ENCODE peak calls at places on chromosomes 5 and 9, in five cellular contexts. One of them, this sample, is unnamed.

GRCh38 chr9:95874989-95875304 is 544 bp upstream of the ERCC6L2 start:
- DNase-seq in activated CD8-positive, alpha-beta memory T cell treated with anti-CD3 and anti-CD28 coated beads, Interleukin-2, amount 50 U/mL, for 48 hours: peak
- DNase-seq in mucosa of gallbladder: peak
- DNase-seq in nephron progenitor cell: peak
- DNase-seq in amniotic stem cell: no peak
- DNase-seq in this sample: no peak

GRCh38 chr5:14983666-14984441 is 112.3 kb upstream of the ANKH start:
- DNase-seq in amniotic stem cell: no peak
- DNase-seq in activated CD8-positive, alpha-beta memory T cell treated with anti-CD3 and anti-CD28 coated beads, Interleukin-2, amount 50 U/mL, for 48 hours: no peak
- DNase-seq in nephron progenitor cell: no peak
- DNase-seq in mucosa of gallbladder: no peak
- DNase-seq in this sample: no peak

GRCh38 chr5:158979749-158980521 is 119.8 kb downstream of the EBF1 start:
- DNase-seq in amniotic stem cell: no peak
- DNase-seq in nephron progenitor cell: no peak
- DNase-seq in mucosa of gallbladder: peak
- DNase-seq in activated CD8-positive, alpha-beta memory T cell treated with anti-CD3 and anti-CD28 coated beads, Interleukin-2, amount 50 U/mL, for 48 hours: no peak
- DNase-seq in this sample: no peak

GRCh38 chr9:4980046-4980727 is 4.9 kb upstream of the JAK2 start:
- DNase-seq in nephron progenitor cell: no peak
- DNase-seq in amniotic stem cell: no peak
- DNase-seq in mucosa of gallbladder: no peak
- DNase-seq in activated CD8-positive, alpha-beta memory T cell treated with anti-CD3 and anti-CD28 coated beads, Interleukin-2, amount 50 U/mL, for 48 hours: no peak
- DNase-seq in this sample: no peak

GRCh38 chr5:169599451-169599850 is 15.9 kb downstream of the SPDL1 start:
- DNase-seq in mucosa of gallbladder: no peak
- DNase-seq in nephron progenitor cell: no peak
- DNase-seq in activated CD8-positive, alpha-beta memory T cell treated with anti-CD3 and anti-CD28 coated beads, Interleukin-2, amount 50 U/mL, for 48 hours: no peak
- DNase-seq in amniotic stem cell: no peak
- DNase-seq in this sample: no peak

GRCh38 chr5:126884269-126884819 is 107.4 kb downstream of the LMNB1 start:
- DNase-seq in nephron progenitor cell: no peak
- DNase-seq in amniotic stem cell: peak
- DNase-seq in activated CD8-positive, alpha-beta memory T cell treated with anti-CD3 and anti-CD28 coated beads, Interleukin-2, amount 50 U/mL, for 48 hours: no peak
- DNase-seq in mucosa of gallbladder: no peak
- DNase-seq in this sample: no peak

GRCh38 chr9:124590886-124591641 is 83.9 kb upstream of the NR5A1 start:
- DNase-seq in nephron progenitor cell: no peak
- DNase-seq in mucosa of gallbladder: peak
- DNase-seq in activated CD8-positive, alpha-beta memory T cell treated with anti-CD3 and anti-CD28 coated beads, Interleukin-2, amount 50 U/mL, for 48 hours: no peak
- DNase-seq in amniotic stem cell: no peak
- DNase-seq in this sample: no peak

GRCh38 chr9:121463026-121463827 is 36.4 kb downstream of the GGTA1 start:
- DNase-seq in activated CD8-positive, alpha-beta memory T cell treated with anti-CD3 and anti-CD28 coated beads, Interleukin-2, amount 50 U/mL, for 48 hours: peak
- DNase-seq in amniotic stem cell: no peak
- DNase-seq in nephron progenitor cell: peak
- DNase-seq in mucosa of gallbladder: peak
- DNase-seq in this sample: no peak

GRCh38 chr5:41968153-41968723 is 43.2 kb downstream of the FBXO4 start:
- DNase-seq in activated CD8-positive, alpha-beta memory T cell treated with anti-CD3 and anti-CD28 coated beads, Interleukin-2, amount 50 U/mL, for 48 hours: no peak
- DNase-seq in amniotic stem cell: no peak
- DNase-seq in nephron progenitor cell: no peak
- DNase-seq in mucosa of gallbladder: no peak
- DNase-seq in this sample: no peak

GRCh38 chr9:15244001-15244441 is 63.0 kb downstream of the TTC39B start:
- DNase-seq in amniotic stem cell: peak
- DNase-seq in nephron progenitor cell: no peak
- DNase-seq in activated CD8-positive, alpha-beta memory T cell treated with anti-CD3 and anti-CD28 coated beads, Interleukin-2, amount 50 U/mL, for 48 hours: no peak
- DNase-seq in mucosa of gallbladder: no peak
- DNase-seq in this sample: no peak

GRCh38 chr9:20112367-20112766 is 323.5 kb upstream of the SLC24A2 start:
- DNase-seq in nephron progenitor cell: no peak
- DNase-seq in activated CD8-positive, alpha-beta memory T cell treated with anti-CD3 and anti-CD28 coated beads, Interleukin-2, amount 50 U/mL, for 48 hours: no peak
- DNase-seq in mucosa of gallbladder: no peak
- DNase-seq in amniotic stem cell: no peak
- DNase-seq in this sample: no peak

GRCh38 chr9:93364734-93365426 is 86.6 kb upstream of the FAM120A start:
- DNase-seq in mucosa of gallbladder: no peak
- DNase-seq in nephron progenitor cell: no peak
- DNase-seq in activated CD8-positive, alpha-beta memory T cell treated with anti-CD3 and anti-CD28 coated beads, Interleukin-2, amount 50 U/mL, for 48 hours: no peak
- DNase-seq in amniotic stem cell: no peak
- DNase-seq in this sample: no peak

GRCh38 chr5:55241756-55242155 is 8.3 kb upstream of the CCNO start:
- DNase-seq in activated CD8-positive, alpha-beta memory T cell treated with anti-CD3 and anti-CD28 coated beads, Interleukin-2, amount 50 U/mL, for 48 hours: no peak
- DNase-seq in amniotic stem cell: no peak
- DNase-seq in mucosa of gallbladder: no peak
- DNase-seq in nephron progenitor cell: no peak
- DNase-seq in this sample: peak

GRCh38 chr5:105952875-105953274 is 1717.9 kb downstream of the EFNA5 start:
- DNase-seq in nephron progenitor cell: no peak
- DNase-seq in amniotic stem cell: no peak
- DNase-seq in activated CD8-positive, alpha-beta memory T cell treated with anti-CD3 and anti-CD28 coated beads, Interleukin-2, amount 50 U/mL, for 48 hours: no peak
- DNase-seq in mucosa of gallbladder: no peak
- DNase-seq in this sample: no peak

GRCh38 chr5:105506692-105507277 is 1944.2 kb upstream of the NUDT12 start:
- DNase-seq in amniotic stem cell: no peak
- DNase-seq in mucosa of gallbladder: no peak
- DNase-seq in activated CD8-positive, alpha-beta memory T cell treated with anti-CD3 and anti-CD28 coated beads, Interleukin-2, amount 50 U/mL, for 48 hours: no peak
- DNase-seq in nephron progenitor cell: peak
- DNase-seq in this sample: no peak

GRCh38 chr5:159403906-159404641 is 73.8 kb upstream of the IL12B start:
- DNase-seq in activated CD8-positive, alpha-beta memory T cell treated with anti-CD3 and anti-CD28 coated beads, Interleukin-2, amount 50 U/mL, for 48 hours: no peak
- DNase-seq in amniotic stem cell: no peak
- DNase-seq in nephron progenitor cell: no peak
- DNase-seq in mucosa of gallbladder: no peak
- DNase-seq in this sample: no peak

GRCh38 chr5:149702953-149703646 is 27.0 kb upstream of the PPARGC1B start:
- DNase-seq in activated CD8-positive, alpha-beta memory T cell treated with anti-CD3 and anti-CD28 coated beads, Interleukin-2, amount 50 U/mL, for 48 hours: peak
- DNase-seq in mucosa of gallbladder: no peak
- DNase-seq in amniotic stem cell: no peak
- DNase-seq in nephron progenitor cell: no peak
- DNase-seq in this sample: no peak

GRCh38 chr5:143110591-143110990 is 292.9 kb downstream of the NR3C1 start:
- DNase-seq in mucosa of gallbladder: no peak
- DNase-seq in amniotic stem cell: no peak
- DNase-seq in nephron progenitor cell: no peak
- DNase-seq in activated CD8-positive, alpha-beta memory T cell treated with anti-CD3 and anti-CD28 coated beads, Interleukin-2, amount 50 U/mL, for 48 hours: no peak
- DNase-seq in this sample: no peak

GRCh38 chr9:976805-977360 is 428 bp downstream of the DMRT3 start:
- DNase-seq in mucosa of gallbladder: no peak
- DNase-seq in activated CD8-positive, alpha-beta memory T cell treated with anti-CD3 and anti-CD28 coated beads, Interleukin-2, amount 50 U/mL, for 48 hours: no peak
- DNase-seq in nephron progenitor cell: peak
- DNase-seq in amniotic stem cell: no peak
- DNase-seq in this sample: no peak

GRCh38 chr9:18347381-18348084 is 126.4 kb upstream of the ADAMTSL1 start:
- DNase-seq in nephron progenitor cell: no peak
- DNase-seq in mucosa of gallbladder: no peak
- DNase-seq in activated CD8-positive, alpha-beta memory T cell treated with anti-CD3 and anti-CD28 coated beads, Interleukin-2, amount 50 U/mL, for 48 hours: no peak
- DNase-seq in amniotic stem cell: no peak
- DNase-seq in this sample: no peak

GRCh38 chr5:170301901-170302728 is 4.5 kb upstream of the LCP2 start:
- DNase-seq in activated CD8-positive, alpha-beta memory T cell treated with anti-CD3 and anti-CD28 coated beads, Interleukin-2, amount 50 U/mL, for 48 hours: peak
- DNase-seq in mucosa of gallbladder: no peak
- DNase-seq in amniotic stem cell: no peak
- DNase-seq in nephron progenitor cell: no peak
- DNase-seq in this sample: no peak

GRCh38 chr9:131525643-131526565 is 5.2 kb downstream of the UCK1 start:
- DNase-seq in activated CD8-positive, alpha-beta memory T cell treated with anti-CD3 and anti-CD28 coated beads, Interleukin-2, amount 50 U/mL, for 48 hours: no peak
- DNase-seq in nephron progenitor cell: no peak
- DNase-seq in mucosa of gallbladder: no peak
- DNase-seq in amniotic stem cell: no peak
- DNase-seq in this sample: no peak

GRCh38 chr5:87944553-87945320 is 323.9 kb downstream of the TMEM161B start:
- DNase-seq in mucosa of gallbladder: peak
- DNase-seq in nephron progenitor cell: no peak
- DNase-seq in amniotic stem cell: no peak
- DNase-seq in activated CD8-positive, alpha-beta memory T cell treated with anti-CD3 and anti-CD28 coated beads, Interleukin-2, amount 50 U/mL, for 48 hours: no peak
- DNase-seq in this sample: no peak

GRCh38 chr5:77844408-77845272 is 68.5 kb upstream of the TBCA start:
- DNase-seq in amniotic stem cell: no peak
- DNase-seq in activated CD8-positive, alpha-beta memory T cell treated with anti-CD3 and anti-CD28 coated beads, Interleukin-2, amount 50 U/mL, for 48 hours: no peak
- DNase-seq in mucosa of gallbladder: no peak
- DNase-seq in nephron progenitor cell: peak
- DNase-seq in this sample: no peak

GRCh38 chr5:138372225-138372624 is 19.7 kb downstream of the KDM3B start:
- DNase-seq in activated CD8-positive, alpha-beta memory T cell treated with anti-CD3 and anti-CD28 coated beads, Interleukin-2, amount 50 U/mL, for 48 hours: no peak
- DNase-seq in mucosa of gallbladder: no peak
- DNase-seq in amniotic stem cell: no peak
- DNase-seq in nephron progenitor cell: no peak
- DNase-seq in this sample: no peak

GRCh38 chr5:172164773-172165212 is 23.2 kb downstream of the STK10 start:
- DNase-seq in activated CD8-positive, alpha-beta memory T cell treated with anti-CD3 and anti-CD28 coated beads, Interleukin-2, amount 50 U/mL, for 48 hours: no peak
- DNase-seq in nephron progenitor cell: no peak
- DNase-seq in amniotic stem cell: no peak
- DNase-seq in mucosa of gallbladder: no peak
- DNase-seq in this sample: no peak

GRCh38 chr9:21817176-21817575 is 14.7 kb downstream of the MTAP start:
- DNase-seq in activated CD8-positive, alpha-beta memory T cell treated with anti-CD3 and anti-CD28 coated beads, Interleukin-2, amount 50 U/mL, for 48 hours: no peak
- DNase-seq in amniotic stem cell: no peak
- DNase-seq in nephron progenitor cell: no peak
- DNase-seq in mucosa of gallbladder: no peak
- DNase-seq in this sample: no peak

GRCh38 chr9:115882911-115883310 is 270.7 kb upstream of the PAPPA start:
- DNase-seq in mucosa of gallbladder: no peak
- DNase-seq in amniotic stem cell: no peak
- DNase-seq in nephron progenitor cell: no peak
- DNase-seq in activated CD8-positive, alpha-beta memory T cell treated with anti-CD3 and anti-CD28 coated beads, Interleukin-2, amount 50 U/mL, for 48 hours: no peak
- DNase-seq in this sample: no peak

GRCh38 chr5:71891856-71892255 is 172.8 kb downstream of the CARTPT start:
- DNase-seq in amniotic stem cell: no peak
- DNase-seq in nephron progenitor cell: no peak
- DNase-seq in activated CD8-positive, alpha-beta memory T cell treated with anti-CD3 and anti-CD28 coated beads, Interleukin-2, amount 50 U/mL, for 48 hours: no peak
- DNase-seq in mucosa of gallbladder: no peak
- DNase-seq in this sample: no peak

GRCh38 chr5:153659337-153659736 is 168.9 kb downstream of the GRIA1 start:
- DNase-seq in nephron progenitor cell: no peak
- DNase-seq in amniotic stem cell: peak
- DNase-seq in mucosa of gallbladder: no peak
- DNase-seq in activated CD8-positive, alpha-beta memory T cell treated with anti-CD3 and anti-CD28 coated beads, Interleukin-2, amount 50 U/mL, for 48 hours: no peak
- DNase-seq in this sample: no peak

GRCh38 chr5:127963931-127964330 is 119.6 kb upstream of the SLC12A2 start:
- DNase-seq in mucosa of gallbladder: no peak
- DNase-seq in activated CD8-positive, alpha-beta memory T cell treated with anti-CD3 and anti-CD28 coated beads, Interleukin-2, amount 50 U/mL, for 48 hours: no peak
- DNase-seq in nephron progenitor cell: no peak
- DNase-seq in amniotic stem cell: no peak
- DNase-seq in this sample: no peak

GRCh38 chr5:16457451-16457850 is 8.1 kb downstream of the ZNF622 start:
- DNase-seq in nephron progenitor cell: no peak
- DNase-seq in amniotic stem cell: no peak
- DNase-seq in activated CD8-positive, alpha-beta memory T cell treated with anti-CD3 and anti-CD28 coated beads, Interleukin-2, amount 50 U/mL, for 48 hours: no peak
- DNase-seq in mucosa of gallbladder: no peak
- DNase-seq in this sample: no peak

GRCh38 chr5:42268630-42269029 is 154.6 kb upstream of the GHR start:
- DNase-seq in nephron progenitor cell: no peak
- DNase-seq in activated CD8-positive, alpha-beta memory T cell treated with anti-CD3 and anti-CD28 coated beads, Interleukin-2, amount 50 U/mL, for 48 hours: no peak
- DNase-seq in amniotic stem cell: no peak
- DNase-seq in mucosa of gallbladder: no peak
- DNase-seq in this sample: no peak

GRCh38 chr5:173567548-173567947 is 48.9 kb downstream of the BOD1 start:
- DNase-seq in amniotic stem cell: peak
- DNase-seq in mucosa of gallbladder: no peak
- DNase-seq in nephron progenitor cell: no peak
- DNase-seq in activated CD8-positive, alpha-beta memory T cell treated with anti-CD3 and anti-CD28 coated beads, Interleukin-2, amount 50 U/mL, for 48 hours: no peak
- DNase-seq in this sample: no peak

GRCh38 chr9:110996436-110997224 is 41.6 kb downstream of the LPAR1 start:
- DNase-seq in amniotic stem cell: no peak
- DNase-seq in nephron progenitor cell: no peak
- DNase-seq in activated CD8-positive, alpha-beta memory T cell treated with anti-CD3 and anti-CD28 coated beads, Interleukin-2, amount 50 U/mL, for 48 hours: no peak
- DNase-seq in mucosa of gallbladder: peak
- DNase-seq in this sample: no peak